ENCODE peak calls at places on chromosomes 2 and 18, in ten cellular contexts. One of them, this sample, is unnamed.
A peak's percentile ranks its signal among the peaks of the same experiment; 100 is the strongest.

GRCh38 chr2:137987011-137987410 is 22.7 kb downstream of the HNMT start:
- DNase-seq in HepG2: no peak
- DNase-seq in esophagus squamous epithelium: no peak
- DNase-seq in cardiac muscle cell: no peak
- DNase-seq in heart right ventricle: no peak
- DNase-seq in tibial artery: no peak
- DNase-seq in sigmoid colon: no peak
- DNase-seq in IMR-90: no peak
- DNase-seq in neural progenitor cell: no peak
- DNase-seq in fibroblast of lung: no peak
- DNase-seq in this sample: no peak

GRCh38 chr2:186582698-186583097 is 7.2 kb upstream of the ITGAV start:
- DNase-seq in HepG2: no peak
- DNase-seq in esophagus squamous epithelium: no peak
- DNase-seq in cardiac muscle cell: no peak
- DNase-seq in heart right ventricle: no peak
- DNase-seq in tibial artery: no peak
- DNase-seq in sigmoid colon: no peak
- DNase-seq in IMR-90: no peak
- DNase-seq in neural progenitor cell: no peak
- DNase-seq in fibroblast of lung: no peak
- DNase-seq in this sample: no peak

GRCh38 chr2:27377618-27378095 is 2.9 kb downstream of the ZNF513 start:
- DNase-seq in HepG2: no peak
- DNase-seq in esophagus squamous epithelium: no peak
- DNase-seq in cardiac muscle cell: no peak
- DNase-seq in heart right ventricle: no peak
- DNase-seq in tibial artery: no peak
- DNase-seq in sigmoid colon: no peak
- DNase-seq in IMR-90: no peak
- DNase-seq in neural progenitor cell: no peak
- DNase-seq in fibroblast of lung: no peak
- DNase-seq in this sample: no peak

GRCh38 chr2:120390381-120391055 is 44.6 kb downstream of the INHBB start:
- DNase-seq in HepG2: no peak
- DNase-seq in esophagus squamous epithelium: no peak
- DNase-seq in cardiac muscle cell: no peak
- DNase-seq in heart right ventricle: no peak
- DNase-seq in tibial artery: peak; percentile 16
- DNase-seq in sigmoid colon: peak; percentile 39
- DNase-seq in IMR-90: no peak
- DNase-seq in neural progenitor cell: no peak
- DNase-seq in fibroblast of lung: no peak
- DNase-seq in this sample: peak; percentile 23

GRCh38 chr18:12657048-12657848 is 659 bp downstream of the SPIRE1 start:
- DNase-seq in HepG2: no peak
- DNase-seq in esophagus squamous epithelium: no peak
- DNase-seq in cardiac muscle cell: peak; percentile 72
- DNase-seq in heart right ventricle: peak; percentile 27
- DNase-seq in tibial artery: peak; percentile 36
- DNase-seq in sigmoid colon: peak; percentile 71
- DNase-seq in IMR-90: peak; percentile 48
- DNase-seq in neural progenitor cell: peak; percentile 68
- DNase-seq in fibroblast of lung: peak; percentile 58
- DNase-seq in this sample: peak; percentile 64

GRCh38 chr2:224569654-224570053 is 15.5 kb downstream of the CUL3 start:
- DNase-seq in HepG2: no peak
- DNase-seq in esophagus squamous epithelium: no peak
- DNase-seq in cardiac muscle cell: no peak
- DNase-seq in heart right ventricle: no peak
- DNase-seq in tibial artery: no peak
- DNase-seq in sigmoid colon: no peak
- DNase-seq in IMR-90: no peak
- DNase-seq in neural progenitor cell: no peak
- DNase-seq in fibroblast of lung: peak; percentile 18
- DNase-seq in this sample: no peak

GRCh38 chr2:14632133-14632936 is at the start of gene LRATD1:
- DNase-seq in HepG2: peak; percentile 50
- DNase-seq in esophagus squamous epithelium: peak; percentile 2
- DNase-seq in cardiac muscle cell: peak; percentile 97
- DNase-seq in heart right ventricle: peak; percentile 85
- DNase-seq in tibial artery: peak; percentile 43
- DNase-seq in sigmoid colon: peak; percentile 93
- DNase-seq in IMR-90: peak; percentile 55
- DNase-seq in neural progenitor cell: peak; percentile 98
- DNase-seq in fibroblast of lung: peak; percentile 86
- DNase-seq in this sample: peak; percentile 87

GRCh38 chr18:78548261-78549058 is 431.2 kb upstream of the SALL3 start:
- DNase-seq in HepG2: no peak
- DNase-seq in esophagus squamous epithelium: no peak
- DNase-seq in cardiac muscle cell: no peak
- DNase-seq in heart right ventricle: no peak
- DNase-seq in tibial artery: no peak
- DNase-seq in sigmoid colon: no peak
- DNase-seq in IMR-90: no peak
- DNase-seq in neural progenitor cell: no peak
- DNase-seq in fibroblast of lung: no peak
- DNase-seq in this sample: no peak

GRCh38 chr2:199848323-199848722 is 2.7 kb downstream of the FTCDNL1 start:
- DNase-seq in HepG2: no peak
- DNase-seq in esophagus squamous epithelium: no peak
- DNase-seq in cardiac muscle cell: no peak
- DNase-seq in heart right ventricle: no peak
- DNase-seq in tibial artery: no peak
- DNase-seq in sigmoid colon: no peak
- DNase-seq in IMR-90: no peak
- DNase-seq in neural progenitor cell: no peak
- DNase-seq in fibroblast of lung: no peak
- DNase-seq in this sample: no peak

GRCh38 chr2:199850718-199851498 is at the start of gene FTCDNL1:
- DNase-seq in HepG2: peak; percentile 58
- DNase-seq in esophagus squamous epithelium: no peak
- DNase-seq in cardiac muscle cell: peak; percentile 69
- DNase-seq in heart right ventricle: peak; percentile 39
- DNase-seq in tibial artery: peak; percentile 40
- DNase-seq in sigmoid colon: peak; percentile 79
- DNase-seq in IMR-90: peak; percentile 13
- DNase-seq in neural progenitor cell: peak; percentile 81
- DNase-seq in fibroblast of lung: peak; percentile 49
- DNase-seq in this sample: peak; percentile 87

GRCh38 chr2:199851886-199852285 is 894 bp upstream of the FTCDNL1 start:
- DNase-seq in HepG2: no peak
- DNase-seq in esophagus squamous epithelium: no peak
- DNase-seq in cardiac muscle cell: no peak
- DNase-seq in heart right ventricle: no peak
- DNase-seq in tibial artery: no peak
- DNase-seq in sigmoid colon: no peak
- DNase-seq in IMR-90: no peak
- DNase-seq in neural progenitor cell: no peak
- DNase-seq in fibroblast of lung: no peak
- DNase-seq in this sample: no peak

GRCh38 chr2:199850250-199850717 is 708 bp downstream of the FTCDNL1 start:
- DNase-seq in HepG2: no peak
- DNase-seq in esophagus squamous epithelium: no peak
- DNase-seq in cardiac muscle cell: no peak
- DNase-seq in heart right ventricle: no peak
- DNase-seq in tibial artery: no peak
- DNase-seq in sigmoid colon: no peak
- DNase-seq in IMR-90: no peak
- DNase-seq in neural progenitor cell: no peak
- DNase-seq in fibroblast of lung: no peak
- DNase-seq in this sample: no peak

DNA sequence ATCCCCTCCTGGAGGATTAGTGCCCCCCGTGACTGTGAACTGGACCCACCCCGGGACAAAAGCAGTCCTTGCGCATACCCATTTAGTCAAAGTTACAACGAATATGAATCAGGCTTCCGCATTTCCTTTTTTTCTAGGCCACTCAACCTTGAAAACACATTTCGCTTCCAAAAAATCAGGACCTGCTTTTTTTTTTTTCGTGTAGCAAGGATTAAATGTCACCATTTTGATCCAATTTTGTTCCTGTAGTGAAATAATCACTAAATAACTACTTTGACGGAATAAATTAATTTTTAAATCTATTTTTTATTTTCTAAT is 466 bp upstream of the FTCDNL1 start:
- DNase-seq in HepG2: no peak
- DNase-seq in esophagus squamous epithelium: no peak
- DNase-seq in cardiac muscle cell: no peak
- DNase-seq in heart right ventricle: no peak
- DNase-seq in tibial artery: no peak
- DNase-seq in sigmoid colon: no peak
- DNase-seq in IMR-90: no peak
- DNase-seq in neural progenitor cell: no peak
- DNase-seq in fibroblast of lung: no peak
- DNase-seq in this sample: no peak
- H3K27ac ChIP-seq in HepG2: peak overlapping the region; percentile 29
- H3K27ac ChIP-seq in esophagus squamous epithelium: peak overlapping the region; percentile 72
- H3K27ac ChIP-seq in cardiac muscle cell: no peak overlapping the region
- H3K27ac ChIP-seq in heart right ventricle: no peak overlapping the region
- H3K27ac ChIP-seq in tibial artery: no peak overlapping the region
- H3K27ac ChIP-seq in sigmoid colon: peak overlapping the region; percentile 72
- H3K27ac ChIP-seq in IMR-90: no peak overlapping the region
- H3K27ac ChIP-seq in neural progenitor cell: no peak overlapping the region
- H3K27ac ChIP-seq in fibroblast of lung: no peak overlapping the region
- H3K27ac ChIP-seq in this sample: peak overlapping the region; percentile 68

GRCh38 chr2:191838526-191838925 is 8.4 kb downstream of the CAVIN2 start:
- DNase-seq in HepG2: no peak
- DNase-seq in esophagus squamous epithelium: no peak
- DNase-seq in cardiac muscle cell: no peak
- DNase-seq in heart right ventricle: no peak
- DNase-seq in tibial artery: no peak
- DNase-seq in sigmoid colon: no peak
- DNase-seq in IMR-90: no peak
- DNase-seq in neural progenitor cell: no peak
- DNase-seq in fibroblast of lung: no peak
- DNase-seq in this sample: no peak

GRCh38 chr2:191835100-191835499 is 11.8 kb downstream of the CAVIN2 start:
- DNase-seq in HepG2: no peak
- DNase-seq in esophagus squamous epithelium: no peak
- DNase-seq in cardiac muscle cell: no peak
- DNase-seq in heart right ventricle: no peak
- DNase-seq in tibial artery: no peak
- DNase-seq in sigmoid colon: no peak
- DNase-seq in IMR-90: no peak
- DNase-seq in neural progenitor cell: no peak
- DNase-seq in fibroblast of lung: no peak
- DNase-seq in this sample: no peak

GRCh38 chr2:191836471-191836852 is 10.4 kb downstream of the CAVIN2 start:
- DNase-seq in HepG2: no peak
- DNase-seq in esophagus squamous epithelium: no peak
- DNase-seq in cardiac muscle cell: no peak
- DNase-seq in heart right ventricle: no peak
- DNase-seq in tibial artery: no peak
- DNase-seq in sigmoid colon: no peak
- DNase-seq in IMR-90: no peak
- DNase-seq in neural progenitor cell: no peak
- DNase-seq in fibroblast of lung: no peak
- DNase-seq in this sample: no peak

GRCh38 chr2:191835539-191836350 is 11.1 kb downstream of the CAVIN2 start:
- DNase-seq in HepG2: no peak
- DNase-seq in esophagus squamous epithelium: no peak
- DNase-seq in cardiac muscle cell: no peak
- DNase-seq in heart right ventricle: no peak
- DNase-seq in tibial artery: no peak
- DNase-seq in sigmoid colon: no peak
- DNase-seq in IMR-90: peak; percentile 61
- DNase-seq in neural progenitor cell: no peak
- DNase-seq in fibroblast of lung: peak; percentile 61
- DNase-seq in this sample: no peak

GRCh38 chr2:191836853-191837769 is 9.8 kb downstream of the CAVIN2 start:
- DNase-seq in HepG2: no peak
- DNase-seq in esophagus squamous epithelium: no peak
- DNase-seq in cardiac muscle cell: peak; percentile 22
- DNase-seq in heart right ventricle: peak; percentile 38
- DNase-seq in tibial artery: no peak
- DNase-seq in sigmoid colon: no peak
- DNase-seq in IMR-90: peak; percentile 57
- DNase-seq in neural progenitor cell: no peak
- DNase-seq in fibroblast of lung: no peak
- DNase-seq in this sample: no peak
- H3K4me1 ChIP-seq in HepG2: peaks cover 32% of the 10 kb centered on the region
- H3K4me1 ChIP-seq in esophagus squamous epithelium: no peaks in the 10 kb centered on the region
- H3K4me1 ChIP-seq in cardiac muscle cell: peaks cover 18% of the 10 kb centered on the region
- H3K4me1 ChIP-seq in heart right ventricle: peaks cover 56% of the 10 kb centered on the region
- H3K4me1 ChIP-seq in tibial artery: no peaks in the 10 kb centered on the region
- H3K4me1 ChIP-seq in sigmoid colon: peaks cover 55% of the 10 kb centered on the region
- H3K4me1 ChIP-seq in IMR-90: peaks cover 9% of the 10 kb centered on the region
- H3K4me1 ChIP-seq in neural progenitor cell: peaks cover 2% of the 10 kb centered on the region
- H3K4me1 ChIP-seq in fibroblast of lung: no peaks in the 10 kb centered on the region
- H3K4me1 ChIP-seq in this sample: peaks cover 38% of the 10 kb centered on the region

DNA sequence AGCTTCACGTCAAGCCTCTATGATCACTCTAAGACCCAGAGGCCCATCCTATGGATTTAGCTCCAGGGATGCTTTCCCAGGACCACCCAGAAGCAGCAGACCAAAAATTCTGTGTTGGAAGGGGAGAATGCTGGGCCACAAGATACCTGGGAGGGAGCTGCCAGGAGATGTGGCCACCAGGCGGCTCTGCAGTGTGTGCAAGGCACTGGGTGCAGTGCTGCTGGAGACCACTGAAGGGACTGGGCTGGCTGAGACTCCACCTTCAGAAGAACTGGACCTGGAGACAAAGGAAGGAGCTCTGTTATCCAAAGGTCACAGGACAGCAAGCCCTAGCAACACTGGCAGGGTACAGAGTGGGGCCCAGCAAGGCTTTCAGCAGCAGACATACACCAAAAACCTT is 34.0 kb downstream of the KANSL3 start:
- DNase-seq in HepG2: peak; percentile 31
- DNase-seq in esophagus squamous epithelium: no peak
- DNase-seq in cardiac muscle cell: no peak
- DNase-seq in heart right ventricle: no peak
- DNase-seq in tibial artery: no peak
- DNase-seq in sigmoid colon: no peak
- DNase-seq in IMR-90: no peak
- DNase-seq in neural progenitor cell: peak; percentile 23
- DNase-seq in fibroblast of lung: no peak
- DNase-seq in this sample: no peak
- TF ChIP-seq CTCF in HepG2: peak; percentile 38
- TF ChIP-seq CTCF in esophagus squamous epithelium: peak; percentile 14
- TF ChIP-seq CTCF in cardiac muscle cell: peak; percentile 11
- TF ChIP-seq CTCF in heart right ventricle: no peak
- TF ChIP-seq CTCF in tibial artery: no peak
- TF ChIP-seq CTCF in sigmoid colon: no peak
- TF ChIP-seq CTCF in IMR-90: no peak
- TF ChIP-seq CTCF in neural progenitor cell: peak; percentile 25
- TF ChIP-seq CTCF in fibroblast of lung: no peak
- TF ChIP-seq CTCF in this sample: no peak

DNA sequence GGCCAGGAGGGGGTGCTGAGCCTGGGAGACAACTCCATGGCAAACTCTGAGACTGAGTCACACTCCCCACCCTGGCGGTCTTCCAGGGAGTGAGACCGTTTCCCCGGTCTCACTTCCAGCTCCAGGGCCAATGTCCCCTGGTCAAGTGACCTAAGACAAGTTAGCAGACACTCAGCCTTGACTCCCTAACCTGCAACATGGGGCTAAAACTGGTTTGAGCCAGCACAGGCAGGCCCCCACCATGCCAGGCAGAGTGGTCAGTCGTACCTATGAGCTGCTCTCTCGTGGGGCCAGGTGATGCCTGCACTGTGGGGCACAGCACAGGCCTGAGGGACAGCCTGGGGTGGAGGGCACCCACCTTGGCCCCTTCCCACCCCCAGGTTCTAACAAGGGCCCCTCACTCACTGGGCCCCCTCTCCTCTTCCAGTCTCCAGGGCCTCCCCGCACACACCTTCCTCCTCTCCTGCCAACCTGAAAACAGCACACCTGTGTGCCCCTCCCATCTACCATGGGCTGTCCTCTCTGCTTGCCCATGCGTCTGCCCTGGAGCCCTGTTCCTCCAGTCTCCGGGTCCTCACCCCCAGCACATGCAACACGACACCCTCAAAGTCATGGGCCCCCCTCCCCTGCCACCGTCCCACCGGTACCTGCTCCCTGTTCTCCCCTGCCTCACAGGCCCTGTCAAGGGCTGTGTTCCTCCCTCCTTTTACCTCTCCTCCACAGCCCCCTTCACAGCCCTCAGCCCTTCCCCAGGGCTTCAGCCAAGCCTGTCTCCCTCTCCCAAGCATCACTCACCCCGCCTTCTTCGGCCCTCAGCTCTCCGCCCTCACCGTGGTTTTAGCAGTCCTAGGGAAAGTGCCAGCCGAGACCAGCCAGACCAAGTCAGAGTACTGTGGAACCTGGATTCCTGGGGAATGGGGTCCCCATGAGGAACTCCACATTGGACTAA is 1.6 kb downstream of the GPR17 start:
- DNase-seq in HepG2: no peak
- DNase-seq in esophagus squamous epithelium: no peak
- DNase-seq in cardiac muscle cell: no peak
- DNase-seq in heart right ventricle: peak; percentile 64
- DNase-seq in tibial artery: no peak
- DNase-seq in sigmoid colon: peak; percentile 75
- DNase-seq in IMR-90: peak; percentile 25
- DNase-seq in neural progenitor cell: no peak
- DNase-seq in fibroblast of lung: peak; percentile 54
- DNase-seq in this sample: peak; percentile 41
- H3K27ac ChIP-seq in HepG2: no peak overlapping the region
- H3K27ac ChIP-seq in esophagus squamous epithelium: peak overlapping the region; percentile 59
- H3K27ac ChIP-seq in cardiac muscle cell: no peak overlapping the region
- H3K27ac ChIP-seq in heart right ventricle: peak overlapping the region; percentile 66
- H3K27ac ChIP-seq in tibial artery: peak overlapping the region; percentile 71
- H3K27ac ChIP-seq in sigmoid colon: peak overlapping the region; percentile 89
- H3K27ac ChIP-seq in IMR-90: no peak overlapping the region
- H3K27ac ChIP-seq in neural progenitor cell: no peak overlapping the region
- H3K27ac ChIP-seq in fibroblast of lung: no peak overlapping the region
- H3K27ac ChIP-seq in this sample: peak overlapping the region; percentile 58

This sample was measured in lower lobe of right lung.